ENCODE peak calls at places on chromosome 9, in five cellular contexts. N is HFFc6, J is T-helper 9 cell, K is posterior vena cava, C is ACHN. A is an unnamed sample.

GRCh38 chr9:38437193-38437823 is 13.1 kb upstream of the IGFBPL1 start:
- DNase-seq in N (peak; percentile 11), J (no peak), K (no peak), C (no peak), A (no peak)

GRCh38 chr9:6239694-6240093 is 24.1 kb downstream of the IL33 start:
- DNase-seq in N (no peak), J (no peak), K (no peak), C (no peak), A (no peak)

GRCh38 chr9:96566401-96567202 is 53.0 kb downstream of the CDC14B start:
- DNase-seq in N (peak; percentile 45), J (peak; percentile 70), K (peak; percentile 93), C (peak; percentile 63), A (peak; percentile 88)

GRCh38 chr9:127548352-127548878 is 63.7 kb upstream of the STXBP1 start:
- DNase-seq in N (no peak), J (no peak), K (no peak), C (no peak), A (no peak)

GRCh38 chr9:21813575-21814473 is 11.4 kb downstream of the MTAP start:
- DNase-seq in N (peak; percentile 74), J (peak; percentile 47), K (no peak), C (no peak), A (no peak)

GRCh38 chr9:33510264-33511183 is 13.5 kb upstream of the ANKRD18B start:
- DNase-seq in N (peak; percentile 36), J (peak; percentile 24), K (peak; percentile 85), C (peak; percentile 63), A (peak; percentile 76)

GRCh38 chr9:27888661-27889295 is 315.5 kb upstream of the C9orf72 start:
- DNase-seq in N (no peak), J (no peak), K (no peak), C (peak; percentile 51), A (no peak)

GRCh38 chr9:113223963-113224362 is 2.6 kb downstream of the SLC31A1 start:
- DNase-seq in N (peak; percentile 81), J (no peak), K (no peak), C (no peak), A (no peak)

GRCh38 chr9:6218099-6218502 is 2.5 kb downstream of the IL33 start:
- DNase-seq in N (peak; percentile 23), J (no peak), K (no peak), C (no peak), A (no peak)

GRCh38 chr9:10274156-10274555 is 338.6 kb downstream of the PTPRD start:
- DNase-seq in N (peak; percentile 30), J (no peak), K (no peak), C (no peak), A (no peak)

GRCh38 chr9:134421888-134422287 is 95.6 kb downstream of the RXRA start:
- DNase-seq in N (no peak), J (no peak), K (no peak), C (no peak), A (no peak)

GRCh38 chr9:131954299-131954698 is 125.4 kb downstream of the MED27 start:
- DNase-seq in N (no peak), J (no peak), K (no peak), C (peak; percentile 4), A (no peak)

GRCh38 chr9:82382887-82383616 is 394.5 kb downstream of the SPATA31D1 start:
- DNase-seq in N (no peak), J (no peak), K (no peak), C (no peak), A (no peak)

GRCh38 chr9:129620669-129621295 is at the start of gene C9orf50:
- DNase-seq in N (no peak), J (no peak), K (no peak), C (no peak), A (no peak)

GRCh38 chr9:134229466-134230091 is 65.2 kb upstream of the RNU6ATAC start:
- DNase-seq in N (no peak), J (no peak), K (no peak), C (no peak), A (no peak)

GRCh38 chr9:134689320-134690181 is 47.9 kb downstream of the COL5A1 start:
- DNase-seq in N (peak; percentile 32), J (no peak), K (peak; percentile 90), C (peak; percentile 3), A (peak; percentile 85)

GRCh38 chr9:21810388-21810787 is 8.0 kb downstream of the MTAP start:
- DNase-seq in N (no peak), J (no peak), K (no peak), C (no peak), A (no peak)